ENCODE peak calls at places on chromosomes 4 and X, in seven cellular contexts. Y is bronchial epithelial cell, X is thoracic aorta, U is neural crest cell, Q is nephron progenitor cell, V is brain microvascular endothelial cell, F is foreskin fibroblast. N is an unnamed sample.

GRCh38 chrX:71909956-71910355 is 689 bp upstream of the NHSL2 start:
- DNase-seq in Y (no peak), X (no peak), U (peak), Q (peak), V (no peak), F (peak), N (no peak)

GRCh38 chr4:118967393-118967792 is 78.7 kb downstream of the SYNPO2 start:
- DNase-seq in Y (peak), X (no peak), U (no peak), Q (no peak), V (peak), F (peak), N (peak)

GRCh38 chrX:16836371-16836770 is 33.8 kb downstream of the RBBP7 start:
- DNase-seq in Y (peak), X (no peak), U (peak), Q (peak), V (no peak), F (peak), N (no peak)

GRCh38 chrX:123489011-123489410 is 243.8 kb downstream of the THOC2 start:
- DNase-seq in Y (no peak), X (no peak), U (no peak), Q (no peak), V (no peak), F (peak), N (no peak)

GRCh38 chr4:188986271-188986689 is 847.0 kb downstream of the TRIML1 start:
- DNase-seq in Y (peak), X (no peak), U (no peak), Q (no peak), V (peak), F (peak), N (peak)

GRCh38 chrX:100911731-100912130 is 17.0 kb downstream of the XKRX start:
- DNase-seq in Y (peak), X (no peak), U (no peak), Q (no peak), V (no peak), F (peak), N (no peak)

GRCh38 chr4:71009796-71010588 is 16.5 kb downstream of the DCK start:
- DNase-seq in Y (peak), X (no peak), U (no peak), Q (no peak), V (no peak), F (peak), N (no peak)

GRCh38 chr4:25834411-25835107 is 28.2 kb downstream of the SEL1L3 start:
- DNase-seq in Y (no peak), X (no peak), U (no peak), Q (no peak), V (no peak), F (no peak), N (no peak)

GRCh38 chr4:17709760-17710068 is 71.7 kb downstream of the FAM184B start:
- DNase-seq in Y (no peak), X (no peak), U (no peak), Q (no peak), V (no peak), F (no peak), N (no peak)

GRCh38 chrX:119398974-119399771 is at the start of gene SLC25A43:
- DNase-seq in Y (no peak), X (no peak), U (peak), Q (peak), V (no peak), F (peak), N (no peak)

GRCh38 chr4:128358231-128358902 is 70.8 kb upstream of the PGRMC2 start:
- DNase-seq in Y (peak), X (no peak), U (no peak), Q (no peak), V (peak), F (peak), N (peak)

GRCh38 chr4:85039526-85039925 is 73.0 kb upstream of the WDFY3 start:
- DNase-seq in Y (peak), X (no peak), U (no peak), Q (no peak), V (peak), F (peak), N (no peak)

GRCh38 chr4:165360041-165360782 is 18.6 kb upstream of the CPE start:
- DNase-seq in Y (no peak), X (no peak), U (no peak), Q (no peak), V (no peak), F (peak), N (no peak)

GRCh38 chrX:39491548-39492297 is 606.0 kb downstream of the BCOR start:
- DNase-seq in Y (no peak), X (no peak), U (no peak), Q (no peak), V (no peak), F (no peak), N (no peak)

GRCh38 chrX:118519411-118520205 is 24.0 kb downstream of the DOCK11 start:
- DNase-seq in Y (peak), X (no peak), U (no peak), Q (no peak), V (no peak), F (peak), N (no peak)

GRCh38 chr4:124389591-124389990 is 322.9 kb downstream of the ANKRD50 start:
- DNase-seq in Y (peak), X (no peak), U (no peak), Q (no peak), V (no peak), F (no peak), N (no peak)

GRCh38 chr4:175459571-175459970 is 352.5 kb downstream of the GPM6A start:
- DNase-seq in Y (peak), X (no peak), U (no peak), Q (no peak), V (no peak), F (no peak), N (no peak)

GRCh38 chr4:54005475-54005874 is 58.9 kb downstream of the CHIC2 start:
- DNase-seq in Y (no peak), X (no peak), U (no peak), Q (no peak), V (no peak), F (no peak), N (peak)

GRCh38 chr4:84684361-84684760 is 101.4 kb downstream of the CDS1 start:
- DNase-seq in Y (no peak), X (no peak), U (no peak), Q (no peak), V (no peak), F (no peak), N (no peak)

GRCh38 chr4:8641931-8642650 is 49.5 kb downstream of the CPZ start:
- DNase-seq in Y (no peak), X (no peak), U (no peak), Q (no peak), V (no peak), F (no peak), N (no peak)

GRCh38 chrX:132497432-132497831 is 8.6 kb upstream of the MBNL3 start:
- DNase-seq in Y (no peak), X (no peak), U (no peak), Q (no peak), V (no peak), F (no peak), N (no peak)

GRCh38 chrX:39931554-39932282 is 166.0 kb downstream of the BCOR start:
- DNase-seq in Y (no peak), X (no peak), U (no peak), Q (no peak), V (no peak), F (peak), N (no peak)

GRCh38 chr4:151781026-151781425 is 20.2 kb upstream of the GATB start:
- DNase-seq in Y (no peak), X (no peak), U (no peak), Q (no peak), V (no peak), F (no peak), N (no peak)

GRCh38 chr4:128357286-128357685 is 69.7 kb upstream of the PGRMC2 start:
- DNase-seq in Y (no peak), X (no peak), U (no peak), Q (no peak), V (no peak), F (peak), N (no peak)

GRCh38 chr4:133865606-133866327 is 335.8 kb downstream of the PABPC4L start:
- DNase-seq in Y (peak), X (no peak), U (no peak), Q (no peak), V (peak), F (peak), N (peak)

GRCh38 chr4:85837334-85837733 is 362.4 kb downstream of the ARHGAP24 start:
- DNase-seq in Y (no peak), X (no peak), U (no peak), Q (no peak), V (peak), F (no peak), N (no peak)

GRCh38 chr4:31370866-31371465 is 650.8 kb downstream of the PCDH7 start:
- DNase-seq in Y (peak), X (no peak), U (no peak), Q (peak), V (peak), F (peak), N (peak)

GRCh38 chr4:182789588-182789987 is 127.6 kb downstream of the DCTD start:
- DNase-seq in Y (no peak), X (no peak), U (no peak), Q (no peak), V (no peak), F (no peak), N (no peak)

GRCh38 chr4:151865327-151865726 is 104.5 kb upstream of the GATB start:
- DNase-seq in Y (no peak), X (no peak), U (no peak), Q (no peak), V (no peak), F (peak), N (no peak)

GRCh38 chr4:95087657-95088455 is 330.1 kb downstream of the BMPR1B start:
- DNase-seq in Y (peak), X (no peak), U (no peak), Q (no peak), V (no peak), F (no peak), N (no peak)

GRCh38 chr4:3452376-3452775 is 10.6 kb downstream of the HGFAC start:
- DNase-seq in Y (no peak), X (no peak), U (no peak), Q (no peak), V (no peak), F (no peak), N (no peak)
- TF ChIP-seq CTCF in Y (peak), X (no peak), U (peak), Q (peak), V (peak), F (peak), N (no peak)

GRCh38 chr4:24551492-24552330 is 32.6 kb downstream of the DHX15 start:
- DNase-seq in Y (no peak), X (no peak), U (no peak), Q (no peak), V (no peak), F (peak), N (no peak)
- TF ChIP-seq CTCF in Y (no peak), X (no peak), U (peak), Q (no peak), V (no peak), F (peak), N (peak)

GRCh38 chr4:109739547-109739946 is 9.7 kb upstream of the PLA2G12A start:
- DNase-seq in Y (peak), X (no peak), U (no peak), Q (no peak), V (peak), F (peak), N (no peak)

GRCh38 chr4:109738104-109738872 is 8.4 kb upstream of the PLA2G12A start:
- DNase-seq in Y (no peak), X (no peak), U (no peak), Q (no peak), V (no peak), F (no peak), N (no peak)

GRCh38 chr4:109733728-109734127 is 3.9 kb upstream of the PLA2G12A start:
- DNase-seq in Y (no peak), X (no peak), U (no peak), Q (no peak), V (no peak), F (no peak), N (no peak)

GRCh38 chr4:109730294-109731051 is 603 bp upstream of the PLA2G12A start:
- DNase-seq in Y (peak), X (peak), U (peak), Q (peak), V (peak), F (peak), N (peak)

DNA sequence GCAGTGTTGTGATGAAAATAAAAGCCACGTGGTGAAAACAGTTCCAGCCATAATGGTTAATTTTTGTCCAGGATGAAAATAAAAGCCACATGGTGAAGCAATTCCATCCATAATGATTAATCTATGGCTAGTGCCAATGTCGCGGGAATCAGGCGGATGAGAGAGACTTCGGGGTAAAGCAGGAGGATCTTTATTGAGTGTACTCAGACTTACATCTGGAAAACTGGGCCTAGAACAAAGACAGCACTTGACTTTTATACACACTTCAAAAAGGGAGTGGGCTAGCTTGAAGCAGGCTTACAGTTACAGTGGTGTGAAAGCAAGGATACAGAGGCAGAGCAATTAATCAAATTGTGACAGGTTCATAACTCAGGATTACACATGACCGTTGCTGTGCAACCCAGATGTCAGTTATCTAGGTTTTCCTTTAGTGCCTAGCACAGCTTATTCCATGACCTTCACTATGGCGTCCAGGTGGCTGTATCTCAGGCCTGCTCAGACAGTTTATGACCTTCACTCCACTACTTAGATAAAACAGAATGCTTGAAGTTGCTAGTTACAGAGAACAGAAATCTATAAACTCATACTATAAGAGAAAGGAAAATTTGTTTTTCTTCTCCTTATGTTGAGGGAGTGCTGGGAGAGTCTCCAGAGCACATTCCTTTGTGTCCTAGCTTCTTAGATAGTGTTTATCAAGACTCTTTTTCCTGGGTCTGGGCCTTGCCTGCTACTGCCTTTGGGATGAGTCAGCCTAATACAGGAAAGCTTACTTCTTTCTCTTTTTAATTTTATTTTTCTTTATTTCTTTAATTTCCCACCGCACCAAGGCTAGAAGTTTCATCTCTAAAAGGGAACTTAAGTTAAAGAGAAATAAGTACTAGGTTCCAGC is 5.9 kb upstream of the PLA2G12A start:
- DNase-seq in Y (no peak), X (no peak), U (no peak), Q (no peak), V (peak), F (peak), N (no peak)
- TF ChIP-seq CTCF in Y (no peak), X (no peak), U (no peak), Q (no peak), V (no peak), F (no peak), N (no peak)

DNA sequence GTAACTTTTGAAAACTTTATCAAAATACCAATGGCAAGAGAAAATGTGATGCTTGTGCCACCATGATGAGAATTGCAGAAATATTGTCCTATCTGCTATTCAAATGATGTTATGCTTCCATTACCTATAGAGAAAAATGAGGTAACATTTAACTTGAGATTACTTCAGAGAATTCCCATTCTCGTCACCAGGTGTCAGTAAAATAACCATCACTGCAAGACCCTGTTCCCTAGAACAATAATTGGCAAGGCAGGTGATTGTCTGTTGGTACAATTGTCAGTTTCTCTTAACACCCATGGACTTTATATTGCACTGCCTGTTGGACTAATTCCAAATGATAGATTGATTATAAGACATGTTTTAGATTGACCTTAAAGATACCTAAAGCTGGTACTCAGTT is 179.9 kb downstream of the GABRG1 start:
- DNase-seq in Y (no peak), X (no peak), U (no peak), Q (no peak), V (no peak), F (no peak), N (no peak)
- TF ChIP-seq CTCF in Y (no peak), X (no peak), U (no peak), Q (no peak), V (no peak), F (no peak), N (no peak)

GRCh38 chr4:158778712-158779111 is 9.9 kb downstream of the FNIP2 start:
- DNase-seq in Y (peak), X (no peak), U (no peak), Q (no peak), V (no peak), F (no peak), N (no peak)

GRCh38 chr4:158778065-158778711 is 9.4 kb downstream of the FNIP2 start:
- DNase-seq in Y (no peak), X (no peak), U (no peak), Q (no peak), V (no peak), F (no peak), N (no peak)

GRCh38 chr4:158782539-158783360 is 13.9 kb downstream of the FNIP2 start:
- DNase-seq in Y (peak), X (no peak), U (no peak), Q (no peak), V (no peak), F (no peak), N (no peak)

GRCh38 chr4:158783775-158784174 is 14.9 kb downstream of the FNIP2 start:
- DNase-seq in Y (peak), X (no peak), U (no peak), Q (no peak), V (no peak), F (peak), N (no peak)

GRCh38 chr4:158781963-158782362 is 13.1 kb downstream of the FNIP2 start:
- DNase-seq in Y (no peak), X (no peak), U (no peak), Q (no peak), V (no peak), F (no peak), N (no peak)
- TF ChIP-seq CTCF in Y (no peak), X (no peak), U (no peak), Q (no peak), V (no peak), F (no peak), N (no peak)